ENCODE peak calls at places on chromosomes 1 and 21, in ten cellular contexts. One of them, this sample, is unnamed.
A peak's percentile ranks its signal among the peaks of the same experiment; 100 is the strongest.

GRCh38 chr1:230867903-230868735 is at the start of gene C1orf198:
- DNase-seq in endodermal cell: peak; percentile 97
- DNase-seq in H1: no peak
- DNase-seq in suprapubic skin: no peak
- DNase-seq in CD4-positive, CD25-positive, alpha-beta regulatory T cell: peak; percentile 51
- DNase-seq in lung: peak; percentile 80
- DNase-seq in SK-N-SH: peak; percentile 98
- DNase-seq in cardiac muscle cell: peak; percentile 86
- DNase-seq in OCI-LY7: peak; percentile 59
- DNase-seq in body of pancreas: peak; percentile 81
- DNase-seq in this sample: peak; percentile 99

GRCh38 chr1:95407864-95408291 is 173.9 kb downstream of the RWDD3 start:
- DNase-seq in OCI-LY7: no peak
- DNase-seq in cardiac muscle cell: no peak
- DNase-seq in CD4-positive, CD25-positive, alpha-beta regulatory T cell: no peak
- DNase-seq in suprapubic skin: no peak
- DNase-seq in body of pancreas: no peak
- DNase-seq in lung: no peak
- DNase-seq in SK-N-SH: no peak
- DNase-seq in H1: peak; percentile 31
- DNase-seq in endodermal cell: peak; percentile 66
- DNase-seq in this sample: peak; percentile 8

GRCh38 chr1:47709302-47710074 is 271.6 kb downstream of the FOXD2 start:
- DNase-seq in H1: no peak
- DNase-seq in OCI-LY7: no peak
- DNase-seq in SK-N-SH: peak; percentile 88
- DNase-seq in CD4-positive, CD25-positive, alpha-beta regulatory T cell: peak; percentile 4
- DNase-seq in lung: no peak
- DNase-seq in suprapubic skin: peak; percentile 79
- DNase-seq in body of pancreas: no peak
- DNase-seq in endodermal cell: peak; percentile 87
- DNase-seq in cardiac muscle cell: peak; percentile 58
- DNase-seq in this sample: peak; percentile 94

GRCh38 chr1:214990619-214991018 is 91.9 kb upstream of the KCNK2 start:
- DNase-seq in suprapubic skin: no peak
- DNase-seq in lung: no peak
- DNase-seq in cardiac muscle cell: no peak
- DNase-seq in H1: no peak
- DNase-seq in OCI-LY7: no peak
- DNase-seq in CD4-positive, CD25-positive, alpha-beta regulatory T cell: no peak
- DNase-seq in endodermal cell: no peak
- DNase-seq in SK-N-SH: no peak
- DNase-seq in body of pancreas: no peak
- DNase-seq in this sample: no peak

GRCh38 chr1:116772648-116773045 is 18.4 kb downstream of the CD2 start:
- DNase-seq in H1: no peak
- DNase-seq in SK-N-SH: no peak
- DNase-seq in OCI-LY7: no peak
- DNase-seq in endodermal cell: no peak
- DNase-seq in CD4-positive, CD25-positive, alpha-beta regulatory T cell: no peak
- DNase-seq in cardiac muscle cell: no peak
- DNase-seq in body of pancreas: peak; percentile 48
- DNase-seq in suprapubic skin: no peak
- DNase-seq in lung: no peak
- DNase-seq in this sample: no peak

GRCh38 chr1:6587261-6588005 is 7.6 kb downstream of the ZBTB48 start:
- DNase-seq in OCI-LY7: peak; percentile 56
- DNase-seq in H1: no peak
- DNase-seq in SK-N-SH: peak; percentile 12
- DNase-seq in suprapubic skin: no peak
- DNase-seq in CD4-positive, CD25-positive, alpha-beta regulatory T cell: peak; percentile 21
- DNase-seq in endodermal cell: no peak
- DNase-seq in cardiac muscle cell: no peak
- DNase-seq in body of pancreas: peak; percentile 70
- DNase-seq in lung: no peak
- DNase-seq in this sample: peak; percentile 39

GRCh38 chr1:86542626-86543025 is 4.3 kb upstream of the CLCA4 start:
- DNase-seq in CD4-positive, CD25-positive, alpha-beta regulatory T cell: no peak
- DNase-seq in lung: no peak
- DNase-seq in suprapubic skin: no peak
- DNase-seq in endodermal cell: no peak
- DNase-seq in body of pancreas: no peak
- DNase-seq in SK-N-SH: no peak
- DNase-seq in OCI-LY7: no peak
- DNase-seq in cardiac muscle cell: no peak
- DNase-seq in H1: no peak
- DNase-seq in this sample: no peak

GRCh38 chr21:36323032-36323431 is 3.0 kb downstream of the MORC3 start:
- DNase-seq in endodermal cell: no peak
- DNase-seq in CD4-positive, CD25-positive, alpha-beta regulatory T cell: peak; percentile 22
- DNase-seq in suprapubic skin: no peak
- DNase-seq in H1: no peak
- DNase-seq in cardiac muscle cell: no peak
- DNase-seq in body of pancreas: no peak
- DNase-seq in SK-N-SH: no peak
- DNase-seq in OCI-LY7: no peak
- DNase-seq in lung: no peak
- DNase-seq in this sample: no peak

GRCh38 chr1:214379254-214379970 is 98.5 kb downstream of the SMYD2 start:
- DNase-seq in lung: no peak
- DNase-seq in body of pancreas: no peak
- DNase-seq in SK-N-SH: no peak
- DNase-seq in OCI-LY7: no peak
- DNase-seq in endodermal cell: peak; percentile 75
- DNase-seq in suprapubic skin: no peak
- DNase-seq in cardiac muscle cell: no peak
- DNase-seq in H1: no peak
- DNase-seq in CD4-positive, CD25-positive, alpha-beta regulatory T cell: no peak
- DNase-seq in this sample: no peak

GRCh38 chr1:3504151-3504822 is 49.8 kb downstream of the ARHGEF16 start:
- DNase-seq in CD4-positive, CD25-positive, alpha-beta regulatory T cell: no peak
- DNase-seq in cardiac muscle cell: no peak
- DNase-seq in suprapubic skin: peak; percentile 93
- DNase-seq in OCI-LY7: no peak
- DNase-seq in body of pancreas: peak; percentile 38
- DNase-seq in lung: peak; percentile 55
- DNase-seq in SK-N-SH: no peak
- DNase-seq in endodermal cell: no peak
- DNase-seq in H1: no peak
- DNase-seq in this sample: no peak

GRCh38 chr1:18955116-18955441 is 1.4 kb downstream of the IFFO2 start:
- DNase-seq in H1: no peak
- DNase-seq in SK-N-SH: no peak
- DNase-seq in suprapubic skin: no peak
- DNase-seq in CD4-positive, CD25-positive, alpha-beta regulatory T cell: no peak
- DNase-seq in lung: no peak
- DNase-seq in endodermal cell: no peak
- DNase-seq in cardiac muscle cell: no peak
- DNase-seq in OCI-LY7: no peak
- DNase-seq in body of pancreas: no peak
- DNase-seq in this sample: no peak
- H3K4me3 ChIP-seq in H1: peak overlapping the region; percentile 52
- H3K4me3 ChIP-seq in SK-N-SH: peak overlapping the region; percentile 77
- H3K4me3 ChIP-seq in suprapubic skin: peak overlapping the region; percentile 80
- H3K4me3 ChIP-seq in CD4-positive, CD25-positive, alpha-beta regulatory T cell: peak overlapping the region; percentile 92
- H3K4me3 ChIP-seq in lung: peak overlapping the region; percentile 83
- H3K4me3 ChIP-seq in endodermal cell: peak overlapping the region; percentile 80
- H3K4me3 ChIP-seq in cardiac muscle cell: peak overlapping the region; percentile 79
- H3K4me3 ChIP-seq in OCI-LY7: no peak overlapping the region
- H3K4me3 ChIP-seq in body of pancreas: peak overlapping the region; percentile 24
- H3K4me3 ChIP-seq in this sample: peak overlapping the region; percentile 75

GRCh38 chr1:35441926-35442579 is 115.2 kb downstream of the KIAA0319L start:
- DNase-seq in OCI-LY7: no peak
- DNase-seq in endodermal cell: peak; percentile 37
- DNase-seq in body of pancreas: no peak
- DNase-seq in CD4-positive, CD25-positive, alpha-beta regulatory T cell: no peak
- DNase-seq in lung: no peak
- DNase-seq in SK-N-SH: no peak
- DNase-seq in H1: no peak
- DNase-seq in cardiac muscle cell: no peak
- DNase-seq in suprapubic skin: no peak
- DNase-seq in this sample: no peak

GRCh38 chr1:35436078-35436477 is 121.1 kb downstream of the KIAA0319L start:
- DNase-seq in endodermal cell: no peak
- DNase-seq in CD4-positive, CD25-positive, alpha-beta regulatory T cell: no peak
- DNase-seq in lung: no peak
- DNase-seq in SK-N-SH: no peak
- DNase-seq in suprapubic skin: no peak
- DNase-seq in body of pancreas: no peak
- DNase-seq in H1: no peak
- DNase-seq in OCI-LY7: no peak
- DNase-seq in cardiac muscle cell: no peak
- DNase-seq in this sample: no peak

GRCh38 chr1:35437200-35437599 is 120.0 kb downstream of the KIAA0319L start:
- DNase-seq in OCI-LY7: no peak
- DNase-seq in cardiac muscle cell: no peak
- DNase-seq in SK-N-SH: no peak
- DNase-seq in body of pancreas: no peak
- DNase-seq in H1: no peak
- DNase-seq in suprapubic skin: no peak
- DNase-seq in CD4-positive, CD25-positive, alpha-beta regulatory T cell: no peak
- DNase-seq in lung: no peak
- DNase-seq in endodermal cell: no peak
- DNase-seq in this sample: no peak

GRCh38 chr1:35442737-35443136 is 114.5 kb downstream of the KIAA0319L start:
- DNase-seq in SK-N-SH: no peak
- DNase-seq in endodermal cell: no peak
- DNase-seq in CD4-positive, CD25-positive, alpha-beta regulatory T cell: no peak
- DNase-seq in H1: no peak
- DNase-seq in lung: no peak
- DNase-seq in cardiac muscle cell: no peak
- DNase-seq in OCI-LY7: no peak
- DNase-seq in suprapubic skin: no peak
- DNase-seq in body of pancreas: no peak
- DNase-seq in this sample: no peak

GRCh38 chr1:35439626-35440025 is 117.6 kb downstream of the KIAA0319L start:
- DNase-seq in CD4-positive, CD25-positive, alpha-beta regulatory T cell: no peak
- DNase-seq in lung: no peak
- DNase-seq in H1: no peak
- DNase-seq in OCI-LY7: no peak
- DNase-seq in suprapubic skin: no peak
- DNase-seq in cardiac muscle cell: no peak
- DNase-seq in SK-N-SH: no peak
- DNase-seq in body of pancreas: no peak
- DNase-seq in endodermal cell: peak; percentile 24
- DNase-seq in this sample: no peak
- H3K36me3 ChIP-seq in CD4-positive, CD25-positive, alpha-beta regulatory T cell: peaks cover 90% of the 10 kb centered on the region
- H3K36me3 ChIP-seq in lung: peaks cover 64% of the 10 kb centered on the region
- H3K36me3 ChIP-seq in H1: peaks cover 50% of the 10 kb centered on the region
- H3K36me3 ChIP-seq in OCI-LY7: peaks cover 31% of the 10 kb centered on the region
- H3K36me3 ChIP-seq in suprapubic skin: peaks cover 88% of the 10 kb centered on the region
- H3K36me3 ChIP-seq in cardiac muscle cell: peaks cover 36% of the 10 kb centered on the region
- H3K36me3 ChIP-seq in SK-N-SH: peaks cover 82% of the 10 kb centered on the region
- H3K36me3 ChIP-seq in body of pancreas: no peaks in the 10 kb centered on the region
- H3K36me3 ChIP-seq in endodermal cell: peaks cover 65% of the 10 kb centered on the region
- H3K36me3 ChIP-seq in this sample: peaks cover 43% of the 10 kb centered on the region

DNA sequence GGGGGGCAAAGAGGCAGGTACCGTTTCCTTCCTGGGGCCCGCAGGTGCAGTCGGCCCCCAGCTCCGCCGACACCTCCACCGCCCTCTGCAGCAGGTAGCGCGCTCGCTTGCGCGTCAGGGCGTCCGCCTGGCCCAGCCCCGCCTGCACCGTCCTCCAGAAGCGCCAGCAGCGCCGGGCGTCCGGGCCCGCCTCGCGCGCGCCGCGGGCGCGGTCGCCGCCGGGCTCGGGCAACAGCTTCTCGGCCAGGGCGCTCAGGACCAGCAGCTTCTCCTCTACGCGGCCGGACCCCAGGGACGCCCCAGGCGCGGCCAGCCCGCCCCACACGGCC is 863 bp downstream of the TARBP1 start:
- DNase-seq in SK-N-SH: peak; percentile 82
- DNase-seq in endodermal cell: no peak
- DNase-seq in OCI-LY7: peak; percentile 87
- DNase-seq in lung: peak; percentile 66
- DNase-seq in H1: no peak
- DNase-seq in suprapubic skin: no peak
- DNase-seq in body of pancreas: peak; percentile 79
- DNase-seq in CD4-positive, CD25-positive, alpha-beta regulatory T cell: peak; percentile 87
- DNase-seq in cardiac muscle cell: peak; percentile 73
- DNase-seq in this sample: peak; percentile 84
- H3K4me3 ChIP-seq in SK-N-SH: peak overlapping the region; percentile 78
- H3K4me3 ChIP-seq in endodermal cell: peak overlapping the region; percentile 91
- H3K4me3 ChIP-seq in OCI-LY7: peak overlapping the region; percentile 72
- H3K4me3 ChIP-seq in lung: peak overlapping the region; percentile 84
- H3K4me3 ChIP-seq in H1: peak overlapping the region; percentile 76
- H3K4me3 ChIP-seq in suprapubic skin: peak overlapping the region; percentile 86
- H3K4me3 ChIP-seq in body of pancreas: peak overlapping the region; percentile 5
- H3K4me3 ChIP-seq in CD4-positive, CD25-positive, alpha-beta regulatory T cell: peak overlapping the region; percentile 81
- H3K4me3 ChIP-seq in cardiac muscle cell: peak overlapping the region; percentile 96
- H3K4me3 ChIP-seq in this sample: peak overlapping the region; percentile 90

DNA sequence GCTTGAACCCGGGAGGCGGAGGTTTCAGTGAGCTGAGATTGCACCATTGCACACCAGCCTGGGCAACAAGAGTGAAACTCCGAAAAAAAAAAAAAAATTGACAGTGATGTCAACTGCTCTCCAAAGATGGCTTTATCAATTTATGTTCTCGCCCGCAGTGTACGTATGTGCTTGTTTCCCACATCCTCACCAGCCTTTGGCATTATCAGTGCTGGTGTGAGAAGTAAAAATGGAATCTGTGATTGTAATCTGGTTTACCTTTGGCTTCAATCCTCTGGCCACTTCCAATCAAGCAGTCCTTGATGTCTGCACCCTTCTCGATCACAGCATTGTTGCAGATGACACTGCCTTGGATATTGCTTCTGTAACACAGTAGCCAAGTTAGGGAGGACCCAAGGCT is 14.4 kb upstream of the PTCH2 start:
- DNase-seq in body of pancreas: no peak
- DNase-seq in cardiac muscle cell: no peak
- DNase-seq in suprapubic skin: no peak
- DNase-seq in H1: no peak
- DNase-seq in CD4-positive, CD25-positive, alpha-beta regulatory T cell: no peak
- DNase-seq in lung: no peak
- DNase-seq in SK-N-SH: no peak
- DNase-seq in OCI-LY7: no peak
- DNase-seq in endodermal cell: no peak
- DNase-seq in this sample: no peak
- H3K36me3 ChIP-seq in body of pancreas: no peaks in the 10 kb centered on the region
- H3K36me3 ChIP-seq in cardiac muscle cell: peaks cover 2% of the 10 kb centered on the region
- H3K36me3 ChIP-seq in suprapubic skin: peaks cover 29% of the 10 kb centered on the region
- H3K36me3 ChIP-seq in H1: no peaks in the 10 kb centered on the region
- H3K36me3 ChIP-seq in CD4-positive, CD25-positive, alpha-beta regulatory T cell: peaks cover 5% of the 10 kb centered on the region
- H3K36me3 ChIP-seq in lung: peaks cover 6% of the 10 kb centered on the region
- H3K36me3 ChIP-seq in SK-N-SH: no peaks in the 10 kb centered on the region
- H3K36me3 ChIP-seq in OCI-LY7: peaks cover 11% of the 10 kb centered on the region
- H3K36me3 ChIP-seq in endodermal cell: peaks cover 6% of the 10 kb centered on the region
- H3K36me3 ChIP-seq in this sample: peaks cover 2% of the 10 kb centered on the region

DNA sequence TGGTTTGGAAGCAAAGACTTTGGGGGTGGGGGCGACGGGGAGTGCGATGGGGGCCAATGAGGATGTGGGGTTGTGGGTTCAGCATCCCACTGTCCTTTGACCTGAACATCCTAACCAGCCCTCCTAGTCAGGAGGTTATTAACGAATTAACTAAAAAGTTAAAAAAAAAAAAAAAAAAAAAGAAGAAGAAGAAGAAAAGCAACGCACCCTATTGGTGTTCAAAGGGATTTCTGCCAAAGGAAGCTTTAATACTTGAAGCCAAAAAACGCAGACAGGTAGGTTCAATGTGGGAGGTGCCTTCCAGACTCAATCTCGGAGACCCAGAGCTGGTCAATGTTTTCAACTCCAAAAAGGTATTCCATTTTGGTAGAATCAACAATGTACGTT is 2.2 kb downstream of the CLIC6 start:
- DNase-seq in lung: no peak
- DNase-seq in cardiac muscle cell: no peak
- DNase-seq in CD4-positive, CD25-positive, alpha-beta regulatory T cell: no peak
- DNase-seq in suprapubic skin: no peak
- DNase-seq in H1: no peak
- DNase-seq in endodermal cell: no peak
- DNase-seq in body of pancreas: no peak
- DNase-seq in SK-N-SH: no peak
- DNase-seq in OCI-LY7: no peak
- DNase-seq in this sample: peak; percentile 40
- H3K4me3 ChIP-seq in lung: no peak overlapping the region
- H3K4me3 ChIP-seq in cardiac muscle cell: no peak overlapping the region
- H3K4me3 ChIP-seq in CD4-positive, CD25-positive, alpha-beta regulatory T cell: no peak overlapping the region
- H3K4me3 ChIP-seq in suprapubic skin: peak overlapping the region; percentile 62
- H3K4me3 ChIP-seq in H1: peak overlapping the region; percentile 59
- H3K4me3 ChIP-seq in endodermal cell: peak overlapping the region; percentile 73
- H3K4me3 ChIP-seq in body of pancreas: no peak overlapping the region
- H3K4me3 ChIP-seq in SK-N-SH: no peak overlapping the region
- H3K4me3 ChIP-seq in OCI-LY7: no peak overlapping the region
- H3K4me3 ChIP-seq in this sample: peak overlapping the region; percentile 59

This sample was measured in H7.